ENCODE peak calls at places on chromosome 2, in five cellular contexts. N, L, B, Q and K are unnamed samples.

GRCh38 chr2:83578405-83578804 is 880.7 kb downstream of the SUCLG1 start:
- DNase-seq in L (no peak), N (no peak), B (no peak), Q (no peak), K (peak; percentile 46)

GRCh38 chr2:99988567-99988966 is 153.8 kb downstream of the AFF3 start:
- DNase-seq in N (no peak), B (no peak), L (no peak), Q (no peak), K (peak; percentile 46)

GRCh38 chr2:167929461-167929860 is 317.9 kb downstream of the STK39 start:
- DNase-seq in B (no peak), L (no peak), N (no peak), Q (no peak), K (no peak)

GRCh38 chr2:71832388-71832787 is 315.3 kb downstream of the CYP26B1 start:
- DNase-seq in Q (no peak), L (no peak), B (no peak), N (no peak), K (peak; percentile 11)

GRCh38 chr2:134301099-134301970 is 47.5 kb downstream of the MGAT5 start:
- DNase-seq in L (no peak), N (no peak), B (no peak), Q (no peak), K (peak; percentile 29)

GRCh38 chr2:210226186-210226585 is 939 bp upstream of the ACADL start:
- DNase-seq in Q (no peak), B (peak; percentile 52), L (no peak), N (no peak), K (no peak)

GRCh38 chr2:193810533-193810932 is 1615.8 kb upstream of the TMEFF2 start:
- DNase-seq in N (no peak), B (no peak), L (no peak), Q (no peak), K (no peak)

GRCh38 chr2:14677039-14677438 is 44.5 kb downstream of the LRATD1 start:
- DNase-seq in L (no peak), B (peak; percentile 6), Q (no peak), N (no peak), K (peak; percentile 7)

GRCh38 chr2:24915796-24916195 is 4.2 kb downstream of the ADCY3 start:
- DNase-seq in B (no peak), N (no peak), Q (no peak), L (no peak), K (peak; percentile 59)

GRCh38 chr2:126368778-126369177 is 287.2 kb upstream of the GYPC start:
- DNase-seq in L (no peak), B (no peak), N (no peak), Q (no peak), K (no peak)

GRCh38 chr2:24945907-24946306 is 25.8 kb downstream of the DNAJC27 start:
- DNase-seq in L (no peak), Q (no peak), B (no peak), N (no peak), K (no peak)

GRCh38 chr2:225182126-225182525 is 139.9 kb upstream of the DOCK10 start:
- DNase-seq in N (no peak), B (no peak), Q (no peak), L (no peak), K (no peak)

GRCh38 chr2:167013227-167013626 is 124.9 kb downstream of the XIRP2 start:
- DNase-seq in N (no peak), L (no peak), B (no peak), Q (no peak), K (no peak)

GRCh38 chr2:235560345-235560744 is 66.5 kb downstream of the AGAP1 start:
- DNase-seq in B (no peak), N (no peak), L (no peak), Q (no peak), K (no peak)

GRCh38 chr2:151465771-151466170 is 56.1 kb downstream of the RIF1 start:
- DNase-seq in L (no peak), Q (no peak), N (no peak), B (no peak), K (no peak)

GRCh38 chr2:51880153-51880552 is 848.2 kb upstream of the NRXN1 start:
- DNase-seq in B (no peak), N (no peak), Q (no peak), L (no peak), K (no peak)

GRCh38 chr2:223941579-223942277 is 3.4 kb downstream of the WDFY1 start:
- DNase-seq in L (no peak), Q (no peak), N (no peak), B (peak; percentile 80), K (peak; percentile 78)

GRCh38 chr2:185947722-185948121 is 209.1 kb downstream of the FSIP2 start:
- DNase-seq in B (no peak), L (no peak), Q (no peak), N (no peak), K (no peak)

GRCh38 chr2:24883946-24884345 is 36.1 kb downstream of the ADCY3 start:
- DNase-seq in B (peak; percentile 36), Q (no peak), N (no peak), L (no peak), K (peak; percentile 63)

GRCh38 chr2:45755585-45756330 is 104.3 kb downstream of the PRKCE start:
- DNase-seq in N (no peak), B (no peak), Q (no peak), L (peak; percentile 93), K (peak; percentile 69)

GRCh38 chr2:240985881-240986786 is 12.3 kb upstream of the SNED1 start:
- DNase-seq in N (peak; percentile 72), B (no peak), Q (no peak), L (no peak), K (no peak)

GRCh38 chr2:56985609-56986008 is 801.8 kb downstream of the CCDC85A start:
- DNase-seq in B (no peak), Q (no peak), L (no peak), N (no peak), K (no peak)

GRCh38 chr2:3105814-3106569 is 271.6 kb downstream of the EIPR1 start:
- DNase-seq in L (no peak), N (peak; percentile 48), B (no peak), Q (no peak), K (no peak)

GRCh38 chr2:152486048-152486736 is 151.2 kb downstream of the FMNL2 start:
- DNase-seq in Q (no peak), B (peak; percentile 88), L (no peak), N (no peak), K (no peak)

GRCh38 chr2:173657996-173658717 is 303.5 kb downstream of the CDCA7 start:
- DNase-seq in N (no peak), L (peak; percentile 69), B (peak; percentile 90), Q (no peak), K (peak; percentile 94)

GRCh38 chr2:236164201-236164982 is 3.8 kb downstream of the GBX2 start:
- DNase-seq in B (no peak), Q (no peak), L (no peak), N (no peak), K (peak; percentile 59)

GRCh38 chr2:191866675-191867506 is 20.0 kb upstream of the CAVIN2 start:
- DNase-seq in Q (peak; percentile 68), L (peak; percentile 98), B (peak; percentile 93), N (no peak), K (peak; percentile 86)

GRCh38 chr2:133561045-133561852 is 7.0 kb downstream of the NCKAP5 start:
- DNase-seq in N (no peak), L (peak; percentile 7), Q (no peak), B (peak; percentile 65), K (peak; percentile 86)

GRCh38 chr2:16632615-16633014 is 33.0 kb downstream of the CYRIA start:
- DNase-seq in Q (no peak), L (no peak), B (no peak), N (no peak), K (no peak)

GRCh38 chr2:1591978-1592907 is 152.1 kb downstream of the PXDN start:
- DNase-seq in Q (peak; percentile 60), N (no peak), B (peak; percentile 88), L (no peak), K (no peak)

GRCh38 chr2:166088634-166089033 is 39.2 kb downstream of the SCN1A start:
- DNase-seq in Q (no peak), B (no peak), N (no peak), L (no peak), K (peak; percentile 43)

GRCh38 chr2:26318950-26319349 is 27.0 kb upstream of the SELENOI start:
- DNase-seq in Q (no peak), N (no peak), L (no peak), B (no peak), K (no peak)

GRCh38 chr2:3298201-3298600 is 79.4 kb downstream of the EIPR1 start:
- DNase-seq in N (no peak), Q (no peak), L (no peak), B (no peak), K (no peak)